ENCODE peak calls at places on chromosome 12, in ten cellular contexts. O is AG08396; N is astrocyte of the spinal cord; U is PC-9; L is activated CD4-positive, alpha-beta T cell treated with anti-CD3 and anti-CD28 coated beads, Interleukin-2, amount 50 U/mL, for 24 hours; E is Calu3; Z is neural progenitor cell; Y is WTC11; D is activated T-helper 1 cell treated with Interleukin-2 at 50 U/mL for 16 hours; J is A549. B is an unnamed sample.

GRCh38 chr12:85179680-85180300 is 100.2 kb upstream of the ALX1 start:
- DNase-seq in O (no peak), N (peak), U (no peak), L (no peak), E (no peak), Z (no peak), Y (no peak), D (no peak), J (peak), B (no peak)

GRCh38 chr12:34126239-34126641 is 103.9 kb downstream of the ALG10 start:
- DNase-seq in O (no peak), N (no peak), U (no peak), L (no peak), E (no peak), Z (no peak), Y (no peak), D (no peak), J (no peak), B (no peak)

GRCh38 chr12:5026342-5026938 is 17.2 kb upstream of the KCNA5 start:
- DNase-seq in O (no peak), N (no peak), U (no peak), L (no peak), E (no peak), Z (no peak), Y (no peak), D (no peak), J (no peak), B (no peak)

GRCh38 chr12:66268562-66268961 is 33.7 kb upstream of the HELB start:
- DNase-seq in O (no peak), N (no peak), U (no peak), L (no peak), E (no peak), Z (no peak), Y (no peak), D (no peak), J (no peak), B (no peak)

GRCh38 chr12:70876952-70877351 is 43.6 kb downstream of the PTPRR start:
- DNase-seq in O (peak), N (no peak), U (no peak), L (no peak), E (no peak), Z (no peak), Y (no peak), D (no peak), J (no peak), B (no peak)

GRCh38 chr12:131138638-131139362 is 185.1 kb downstream of the ADGRD1 start:
- DNase-seq in O (no peak), N (no peak), U (no peak), L (no peak), E (no peak), Z (no peak), Y (no peak), D (no peak), J (no peak), B (no peak)

GRCh38 chr12:49877066-49877465 is 26.6 kb downstream of the FAIM2 start:
- DNase-seq in O (no peak), N (no peak), U (no peak), L (no peak), E (no peak), Z (no peak), Y (no peak), D (no peak), J (no peak), B (no peak)

GRCh38 chr12:88036368-88036965 is 7.3 kb upstream of the C12orf50 start:
- DNase-seq in O (peak), N (peak), U (peak), L (no peak), E (peak), Z (no peak), Y (no peak), D (no peak), J (no peak), B (peak)

GRCh38 chr12:92603741-92604432 is 98.9 kb upstream of the PLEKHG7 start:
- DNase-seq in O (no peak), N (no peak), U (no peak), L (no peak), E (peak), Z (no peak), Y (no peak), D (no peak), J (peak), B (no peak)

GRCh38 chr12:18750087-18750486 is 12.2 kb downstream of the CAPZA3 start:
- DNase-seq in O (peak), N (no peak), U (peak), L (no peak), E (peak), Z (no peak), Y (no peak), D (no peak), J (no peak), B (peak)

GRCh38 chr12:93894391-93895095 is 217.4 kb downstream of the CRADD start:
- DNase-seq in O (peak), N (peak), U (no peak), L (no peak), E (no peak), Z (no peak), Y (no peak), D (no peak), J (no peak), B (no peak)

B was measured in NCI-H460.